ENCODE peak calls at places on chromosome 19, in five cellular contexts. One of them, this sample, is unnamed.

GRCh38 chr19:23716792-23717191 is 29.8 kb upstream of the ZNF675 start:
- DNase-seq in H9: no peak
- DNase-seq in IMR-90: no peak
- DNase-seq in neuronal stem cell: no peak
- DNase-seq in mesendoderm: no peak
- DNase-seq in this sample: no peak

GRCh38 chr19:49361438-49362047 is 673 bp downstream of the TEAD2 start:
- DNase-seq in neuronal stem cell: peak; percentile 70
- DNase-seq in IMR-90: peak; percentile 80
- DNase-seq in mesendoderm: peak; percentile 88
- DNase-seq in H9: peak; percentile 73
- DNase-seq in this sample: peak; percentile 57

GRCh38 chr19:3055741-3056453 is 6.4 kb downstream of the TLE5 start:
- DNase-seq in H9: peak; percentile 43
- DNase-seq in IMR-90: no peak
- DNase-seq in neuronal stem cell: no peak
- DNase-seq in mesendoderm: peak; percentile 46
- DNase-seq in this sample: peak; percentile 68

GRCh38 chr19:6451583-6452222 is 7.9 kb downstream of the SLC25A23 start:
- DNase-seq in H9: no peak
- DNase-seq in neuronal stem cell: no peak
- DNase-seq in IMR-90: no peak
- DNase-seq in mesendoderm: no peak
- DNase-seq in this sample: no peak

GRCh38 chr19:1523412-1524205 is at the start of gene PLK5:
- DNase-seq in IMR-90: no peak
- DNase-seq in H9: no peak
- DNase-seq in neuronal stem cell: no peak
- DNase-seq in mesendoderm: no peak
- DNase-seq in this sample: no peak

GRCh38 chr19:18387395-18387794 is 1.4 kb downstream of the GDF15 start:
- DNase-seq in mesendoderm: no peak
- DNase-seq in H9: no peak
- DNase-seq in IMR-90: no peak
- DNase-seq in neuronal stem cell: no peak
- DNase-seq in this sample: no peak

GRCh38 chr19:31515931-31516330 is 166.7 kb upstream of the TSHZ3 start:
- DNase-seq in H9: no peak
- DNase-seq in neuronal stem cell: no peak
- DNase-seq in mesendoderm: no peak
- DNase-seq in IMR-90: no peak
- DNase-seq in this sample: peak; percentile 45

GRCh38 chr19:45817725-45818301 is 2.7 kb upstream of the RSPH6A start:
- DNase-seq in H9: peak; percentile 70
- DNase-seq in neuronal stem cell: no peak
- DNase-seq in mesendoderm: peak; percentile 70
- DNase-seq in IMR-90: no peak
- DNase-seq in this sample: peak; percentile 16

GRCh38 chr19:33501957-33502356 is 19.6 kb downstream of the PEPD start:
- DNase-seq in neuronal stem cell: no peak
- DNase-seq in H9: no peak
- DNase-seq in mesendoderm: no peak
- DNase-seq in IMR-90: no peak
- DNase-seq in this sample: no peak

GRCh38 chr19:45340232-45340898 is at the start of gene KLC3:
- DNase-seq in neuronal stem cell: no peak
- DNase-seq in IMR-90: no peak
- DNase-seq in mesendoderm: peak; percentile 43
- DNase-seq in H9: peak; percentile 68
- DNase-seq in this sample: peak; percentile 66

GRCh38 chr19:52444506-52444905 is 8.8 kb upstream of the ZNF578 start:
- DNase-seq in neuronal stem cell: no peak
- DNase-seq in mesendoderm: no peak
- DNase-seq in H9: no peak
- DNase-seq in IMR-90: no peak
- DNase-seq in this sample: no peak

GRCh38 chr19:2274937-2275535 is 6.9 kb downstream of the PEAK3 start:
- DNase-seq in mesendoderm: peak; percentile 89
- DNase-seq in H9: peak; percentile 82
- DNase-seq in IMR-90: peak; percentile 64
- DNase-seq in neuronal stem cell: no peak
- DNase-seq in this sample: no peak

GRCh38 chr19:57334191-57334590 is 13.9 kb downstream of the ZNF543 start:
- DNase-seq in H9: no peak
- DNase-seq in neuronal stem cell: no peak
- DNase-seq in mesendoderm: no peak
- DNase-seq in IMR-90: peak; percentile 9
- DNase-seq in this sample: peak; percentile 94

GRCh38 chr19:11247934-11248333 is 8.5 kb downstream of the ANGPTL8 start:
- DNase-seq in H9: no peak
- DNase-seq in mesendoderm: no peak
- DNase-seq in IMR-90: no peak
- DNase-seq in neuronal stem cell: no peak
- DNase-seq in this sample: no peak

GRCh38 chr19:53912653-53913052 is 3.6 kb downstream of the CACNG7 start:
- DNase-seq in mesendoderm: peak; percentile 66
- DNase-seq in IMR-90: no peak
- DNase-seq in neuronal stem cell: no peak
- DNase-seq in H9: peak; percentile 85
- DNase-seq in this sample: no peak

GRCh38 chr19:41957838-41958366 is 1.2 kb downstream of the RABAC1 start:
- DNase-seq in IMR-90: peak; percentile 83
- DNase-seq in H9: peak; percentile 89
- DNase-seq in neuronal stem cell: peak; percentile 71
- DNase-seq in mesendoderm: peak; percentile 95
- DNase-seq in this sample: peak; percentile 79

GRCh38 chr19:14525729-14526128 is 3.7 kb upstream of the TECR start:
- DNase-seq in H9: no peak
- DNase-seq in mesendoderm: no peak
- DNase-seq in neuronal stem cell: no peak
- DNase-seq in IMR-90: no peak
- DNase-seq in this sample: peak; percentile 32

DNA sequence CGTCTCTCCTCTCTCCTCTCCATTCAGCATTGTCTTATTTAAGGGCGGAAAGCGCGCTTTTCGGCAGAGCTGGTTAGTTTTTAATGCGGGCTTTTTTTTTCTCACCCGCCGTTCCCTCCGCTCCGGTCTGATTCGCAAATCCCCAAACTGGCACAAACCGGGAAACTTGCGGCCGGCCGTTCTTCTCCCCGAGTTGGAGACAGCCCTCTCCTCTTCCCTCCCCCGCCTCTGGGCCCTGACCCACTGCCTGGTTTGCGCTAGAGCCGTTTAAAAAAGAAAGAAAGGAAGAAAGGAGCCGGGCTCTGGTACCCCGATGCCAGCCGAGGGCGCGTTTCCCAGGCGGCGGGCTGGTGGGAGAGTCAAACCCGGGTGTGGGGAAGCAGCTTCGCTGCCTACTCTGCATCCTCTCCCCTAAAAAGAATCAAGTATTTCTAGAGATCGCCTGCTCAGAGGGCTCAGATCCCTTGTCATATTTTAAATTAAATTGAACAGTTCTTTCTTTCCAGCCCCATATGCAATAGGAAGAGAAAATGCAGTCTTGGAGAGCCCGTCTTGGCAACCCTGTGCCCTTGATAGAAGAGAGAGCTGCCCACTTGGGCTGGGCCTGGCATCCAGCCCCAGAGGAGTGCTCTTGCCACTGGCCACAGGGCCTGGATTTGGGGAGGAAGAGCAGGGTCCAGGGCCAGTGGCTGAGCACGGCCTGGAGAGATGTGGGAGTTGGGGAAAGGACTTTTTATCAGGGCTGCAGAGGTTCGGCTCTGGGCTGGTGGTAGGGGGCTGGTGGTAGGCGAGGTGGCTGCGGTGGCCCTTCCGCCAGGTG is 19.0 kb downstream of the NFIX start:
- DNase-seq in mesendoderm: peak; percentile 47
- DNase-seq in neuronal stem cell: no peak
- DNase-seq in IMR-90: no peak
- DNase-seq in H9: peak; percentile 64
- DNase-seq in this sample: no peak
- H3K23ac ChIP-seq in mesendoderm: no peak overlapping the region
- H3K23ac ChIP-seq in neuronal stem cell: peak overlapping the region; percentile 59
- H3K23ac ChIP-seq in IMR-90: no peak overlapping the region
- H3K23ac ChIP-seq in H9: no peak overlapping the region
- H3K23ac ChIP-seq in this sample: no peak overlapping the region

GRCh38 chr19:15634105-15634504 is 6.6 kb upstream of the CYP4F3 start:
- DNase-seq in H9: no peak
- DNase-seq in neuronal stem cell: no peak
- DNase-seq in IMR-90: no peak
- DNase-seq in mesendoderm: no peak
- DNase-seq in this sample: no peak

GRCh38 chr19:15631817-15632216 is 8.9 kb upstream of the CYP4F3 start:
- DNase-seq in mesendoderm: peak; percentile 18
- DNase-seq in IMR-90: no peak
- DNase-seq in neuronal stem cell: no peak
- DNase-seq in H9: peak; percentile 40
- DNase-seq in this sample: peak; percentile 26

GRCh38 chr19:15635016-15635805 is 5.5 kb upstream of the CYP4F3 start:
- DNase-seq in IMR-90: no peak
- DNase-seq in neuronal stem cell: no peak
- DNase-seq in H9: no peak
- DNase-seq in mesendoderm: no peak
- DNase-seq in this sample: no peak

GRCh38 chr19:15636026-15636425 is 4.7 kb upstream of the CYP4F3 start:
- DNase-seq in IMR-90: no peak
- DNase-seq in mesendoderm: no peak
- DNase-seq in neuronal stem cell: no peak
- DNase-seq in H9: no peak
- DNase-seq in this sample: no peak

GRCh38 chr19:15633122-15633521 is 7.6 kb upstream of the CYP4F3 start:
- DNase-seq in H9: no peak
- DNase-seq in neuronal stem cell: no peak
- DNase-seq in mesendoderm: no peak
- DNase-seq in IMR-90: no peak
- DNase-seq in this sample: no peak
- H3K27ac ChIP-seq in H9: no peak overlapping the region
- H3K27ac ChIP-seq in neuronal stem cell: no peak overlapping the region
- H3K27ac ChIP-seq in mesendoderm: no peak overlapping the region
- H3K27ac ChIP-seq in IMR-90: no peak overlapping the region
- H3K27ac ChIP-seq in this sample: no peak overlapping the region

DNA sequence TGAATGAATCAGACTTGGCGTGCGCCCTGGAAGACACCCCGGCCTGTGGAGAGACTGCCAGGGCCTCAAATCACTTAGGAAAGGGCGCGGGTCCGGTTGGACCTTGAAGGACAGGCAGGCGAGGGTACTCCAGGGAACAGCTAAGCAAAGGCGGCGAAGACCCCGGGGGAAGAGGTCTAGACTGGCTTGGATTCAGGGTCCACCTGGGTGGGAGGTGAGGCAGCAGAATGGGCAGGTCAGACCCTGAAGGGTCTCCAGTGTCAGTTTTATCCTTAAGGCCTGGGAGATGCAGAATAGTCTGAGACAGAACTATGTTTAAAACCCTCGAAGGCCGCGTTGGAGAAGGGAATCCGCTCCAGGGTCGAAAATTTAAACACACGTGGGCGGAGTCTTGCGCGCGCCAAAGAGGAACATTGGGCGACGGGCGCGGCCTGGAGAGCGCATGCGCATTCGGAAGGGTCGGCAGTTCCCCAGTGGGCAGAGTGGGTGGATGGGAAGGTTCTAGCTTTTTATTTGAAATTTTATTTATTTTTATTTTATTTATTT is 567 bp upstream of the SMG9 start:
- DNase-seq in neuronal stem cell: peak; percentile 58
- DNase-seq in IMR-90: peak; percentile 61
- DNase-seq in H9: peak; percentile 57
- DNase-seq in mesendoderm: peak; percentile 67
- DNase-seq in this sample: peak; percentile 76
- H3K23ac ChIP-seq in neuronal stem cell: peak overlapping the region; percentile 95
- H3K23ac ChIP-seq in IMR-90: peak overlapping the region; percentile 43
- H3K23ac ChIP-seq in H9: no peak overlapping the region
- H3K23ac ChIP-seq in mesendoderm: no peak overlapping the region
- H3K23ac ChIP-seq in this sample: no peak overlapping the region

GRCh38 chr19:36030264-36031148 is 2.2 kb downstream of the CLIP3 start:
- DNase-seq in mesendoderm: peak; percentile 14
- DNase-seq in H9: no peak
- DNase-seq in IMR-90: peak; percentile 53
- DNase-seq in neuronal stem cell: no peak
- DNase-seq in this sample: peak; percentile 6

GRCh38 chr19:36027696-36028095 is 5.0 kb downstream of the CLIP3 start:
- DNase-seq in neuronal stem cell: no peak
- DNase-seq in H9: no peak
- DNase-seq in mesendoderm: no peak
- DNase-seq in IMR-90: no peak
- DNase-seq in this sample: no peak

GRCh38 chr19:36031308-36031707 is 1.4 kb downstream of the CLIP3 start:
- DNase-seq in neuronal stem cell: no peak
- DNase-seq in H9: no peak
- DNase-seq in mesendoderm: no peak
- DNase-seq in IMR-90: no peak
- DNase-seq in this sample: no peak

GRCh38 chr19:36028313-36029041 is 4.2 kb downstream of the CLIP3 start:
- DNase-seq in mesendoderm: no peak
- DNase-seq in IMR-90: no peak
- DNase-seq in neuronal stem cell: no peak
- DNase-seq in H9: no peak
- DNase-seq in this sample: no peak

GRCh38 chr19:36032251-36033104 is at the start of gene CLIP3:
- DNase-seq in mesendoderm: peak; percentile 77
- DNase-seq in neuronal stem cell: peak; percentile 75
- DNase-seq in H9: peak; percentile 83
- DNase-seq in IMR-90: peak; percentile 62
- DNase-seq in this sample: peak; percentile 23
- H3K27ac ChIP-seq in mesendoderm: no peak within 1 kb of the TSS
- H3K27ac ChIP-seq in neuronal stem cell: peak within 1 kb of the TSS; percentile 61
- H3K27ac ChIP-seq in H9: no peak within 1 kb of the TSS
- H3K27ac ChIP-seq in IMR-90: peak within 1 kb of the TSS; percentile 96
- H3K27ac ChIP-seq in this sample: no peak within 1 kb of the TSS

This sample was measured in trophoblast cell.